ENCODE peak calls at places on chromosomes 5 and 9, in ten cellular contexts. V, P, C, T, I, L, X, D, U and H are unnamed samples.

GRCh38 chr9:32554107-32554506 is 1.7 kb upstream of the TOPORS start:
- DNase-seq in V (no peak), P (no peak), C (no peak), T (peak; percentile 73), I (no peak), L (no peak), X (peak; percentile 11), D (no peak), U (no peak), H (no peak)

GRCh38 chr5:157312492-157312891 is 46.6 kb downstream of the CYFIP2 start:
- DNase-seq in V (peak; percentile 52), P (peak; percentile 67), C (peak; percentile 47), T (peak; percentile 76), I (peak; percentile 92), L (peak; percentile 65), X (peak; percentile 77), D (peak; percentile 72), U (peak; percentile 60), H (peak; percentile 31)

GRCh38 chr5:97267767-97268166 is 84.7 kb upstream of the RIOK2 start:
- DNase-seq in V (no peak), P (no peak), C (no peak), T (no peak), I (no peak), L (no peak), X (no peak), D (no peak), U (no peak), H (no peak)

GRCh38 chr5:73963021-73963420 is 337.0 kb downstream of the ARHGEF28 start:
- DNase-seq in V (no peak), P (no peak), C (peak; percentile 63), T (no peak), I (peak; percentile 6), L (no peak), X (no peak), D (no peak), U (no peak), H (no peak)

GRCh38 chr9:76629205-76629990 is 134.8 kb upstream of the PCA3 start:
- DNase-seq in V (no peak), P (no peak), C (no peak), T (no peak), I (no peak), L (no peak), X (no peak), D (no peak), U (no peak), H (peak; percentile 89)

GRCh38 chr9:2413196-2413840 is 208.3 kb upstream of the VLDLR start:
- DNase-seq in V (no peak), P (no peak), C (no peak), T (no peak), I (no peak), L (no peak), X (peak; percentile 24), D (no peak), U (no peak), H (no peak)

GRCh38 chr9:14057347-14058077 is 256.4 kb downstream of the NFIB start:
- DNase-seq in V (no peak), P (no peak), C (no peak), T (no peak), I (no peak), L (no peak), X (no peak), D (no peak), U (no peak), H (no peak)

GRCh38 chr5:63931841-63932240 is 30.4 kb downstream of the HTR1A start:
- DNase-seq in V (no peak), P (no peak), C (no peak), T (no peak), I (no peak), L (no peak), X (no peak), D (no peak), U (no peak), H (no peak)

GRCh38 chr5:123610665-123611406 is 98.9 kb downstream of the CSNK1G3 start:
- DNase-seq in V (no peak), P (peak; percentile 54), C (peak; percentile 42), T (peak; percentile 83), I (peak; percentile 68), L (peak; percentile 78), X (peak; percentile 74), D (peak; percentile 67), U (peak; percentile 59), H (peak; percentile 69)

GRCh38 chr9:92650839-92651621 is 18.9 kb downstream of the IPPK start:
- DNase-seq in V (peak; percentile 10), P (no peak), C (no peak), T (no peak), I (no peak), L (no peak), X (peak; percentile 86), D (no peak), U (no peak), H (no peak)

GRCh38 chr9:125296843-125297372 is 35.3 kb downstream of the GAPVD1 start:
- DNase-seq in V (no peak), P (no peak), C (no peak), T (no peak), I (peak; percentile 86), L (no peak), X (no peak), D (no peak), U (no peak), H (no peak)

GRCh38 chr5:38257236-38258036 is 923 bp upstream of the EGFLAM start:
- DNase-seq in V (peak; percentile 36), P (no peak), C (no peak), T (no peak), I (no peak), L (peak; percentile 46), X (no peak), D (no peak), U (peak; percentile 71), H (no peak)

GRCh38 chr5:78553578-78553977 is 95.0 kb downstream of the LHFPL2 start:
- DNase-seq in V (no peak), P (no peak), C (no peak), T (no peak), I (no peak), L (no peak), X (no peak), D (no peak), U (no peak), H (no peak)

DNA sequence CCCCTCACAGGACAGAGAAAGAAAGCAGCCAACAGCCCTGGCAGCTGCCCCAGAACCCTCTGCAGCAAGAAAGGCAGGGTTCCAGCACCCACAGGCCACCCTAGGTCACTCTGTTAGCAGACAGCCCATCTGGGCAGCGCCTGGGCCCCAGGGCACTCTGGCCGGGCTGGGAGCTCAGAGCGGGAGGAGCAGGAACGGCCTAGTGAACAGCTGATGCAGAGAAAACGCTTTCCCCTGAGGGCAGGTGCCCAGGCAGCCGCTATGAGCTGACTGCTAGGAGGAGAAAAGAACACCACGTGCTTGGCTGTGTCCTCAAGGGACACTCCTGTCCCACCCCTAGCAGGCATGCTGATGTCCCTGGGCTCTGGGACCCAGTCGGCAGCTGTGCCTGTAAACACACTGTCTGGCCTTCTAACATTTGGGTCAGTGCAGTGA is 6.6 kb downstream of the RALGDS start:
- DNase-seq in V (no peak), P (no peak), C (no peak), T (peak; percentile 84), I (no peak), L (no peak), X (peak; percentile 58), D (no peak), U (no peak), H (no peak)
- H3K79me2 ChIP-seq in V (no peaks in the 10 kb centered on the region), P (peaks cover 33% of the 10 kb centered on the region), C (peaks cover 69% of the 10 kb centered on the region), T (peaks cover 78% of the 10 kb centered on the region), I (peaks cover 38% of the 10 kb centered on the region), L (no peaks in the 10 kb centered on the region), X (peaks cover 79% of the 10 kb centered on the region), D (no peaks in the 10 kb centered on the region), U (peaks cover 30% of the 10 kb centered on the region), H (peaks cover 13% of the 10 kb centered on the region)

GRCh38 chr9:74783408-74783807 is 104.3 kb downstream of the TRPM6 start:
- DNase-seq in V (no peak), P (no peak), C (peak; percentile 58), T (no peak), I (peak; percentile 62), L (no peak), X (peak; percentile 78), D (no peak), U (no peak), H (no peak)

GRCh38 chr9:74784506-74784905 is 103.2 kb downstream of the TRPM6 start:
- DNase-seq in V (no peak), P (no peak), C (no peak), T (no peak), I (no peak), L (no peak), X (peak; percentile 59), D (no peak), U (no peak), H (no peak)
- H3K79me2 ChIP-seq in V (no peaks in the 10 kb centered on the region), P (no peaks in the 10 kb centered on the region), C (no peaks in the 10 kb centered on the region), T (no peaks in the 10 kb centered on the region), I (no peaks in the 10 kb centered on the region), L (no peaks in the 10 kb centered on the region), X (no peaks in the 10 kb centered on the region), D (no peaks in the 10 kb centered on the region), U (no peaks in the 10 kb centered on the region), H (no peaks in the 10 kb centered on the region)

DNA sequence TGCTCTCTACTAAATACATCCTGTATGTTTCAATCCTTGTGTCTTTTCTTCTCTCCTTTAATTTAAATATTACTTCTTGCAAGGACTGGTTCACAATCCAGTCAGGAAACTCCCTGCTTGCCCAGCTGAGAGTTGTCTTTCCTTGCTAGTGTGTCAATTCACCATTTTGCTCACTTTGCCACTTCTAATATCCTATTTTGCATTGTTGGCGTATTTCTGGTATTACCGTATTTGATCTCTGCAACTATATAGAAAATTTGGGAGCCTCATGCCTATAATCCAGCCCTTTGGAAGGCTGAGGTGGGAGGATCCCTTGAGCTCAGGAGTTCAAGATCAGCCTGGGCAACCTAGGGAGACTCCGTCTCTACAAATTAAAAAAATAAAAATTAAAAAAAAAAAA is 90.5 kb upstream of the TTC23L start:
- DNase-seq in V (no peak), P (no peak), C (no peak), T (no peak), I (no peak), L (no peak), X (no peak), D (no peak), U (no peak), H (no peak)
- H3K79me2 ChIP-seq in V (peaks cover 9% of the 10 kb centered on the region), P (peaks cover 18% of the 10 kb centered on the region), C (peaks cover 36% of the 10 kb centered on the region), T (no peaks in the 10 kb centered on the region), I (peaks cover 53% of the 10 kb centered on the region), L (peaks cover 95% of the 10 kb centered on the region), X (peaks cover 86% of the 10 kb centered on the region), D (no peaks in the 10 kb centered on the region), U (peaks cover 32% of the 10 kb centered on the region), H (no peaks in the 10 kb centered on the region)

GRCh38 chr5:949275-949543 is 56.5 kb downstream of the TRIP13 start:
- DNase-seq in V (no peak), P (no peak), C (no peak), T (no peak), I (no peak), L (no peak), X (no peak), D (no peak), U (no peak), H (no peak)
- H3K79me2 ChIP-seq in V (no peaks in the 10 kb centered on the region), P (no peaks in the 10 kb centered on the region), C (no peaks in the 10 kb centered on the region), T (no peaks in the 10 kb centered on the region), I (no peaks in the 10 kb centered on the region), L (no peaks in the 10 kb centered on the region), X (no peaks in the 10 kb centered on the region), D (no peaks in the 10 kb centered on the region), U (no peaks in the 10 kb centered on the region), H (no peaks in the 10 kb centered on the region)